ENCODE peak calls at places on chromosomes 3 and 15, in ten cellular contexts. P, L, E, B, C, T, U, Z, W and A are unnamed samples.

GRCh38 chr3:23919628-23920027 is 2.7 kb downstream of the RPL15 start:
- DNase-seq in U (no peak), W (no peak), Z (no peak), L (no peak), B (no peak), P (no peak), E (no peak), C (no peak), T (no peak), A (no peak)

GRCh38 chr3:131794766-131795381 is 239.9 kb downstream of the CPNE4 start:
- DNase-seq in P (peak; percentile 39), Z (no peak), U (no peak), L (peak; percentile 59), E (no peak), C (peak; percentile 16), W (peak; percentile 75), B (no peak), T (peak; percentile 59), A (peak; percentile 33)

GRCh38 chr3:168161696-168162095 is 66.0 kb upstream of the GOLIM4 start:
- DNase-seq in C (no peak), L (no peak), E (no peak), Z (no peak), B (no peak), U (no peak), W (peak; percentile 8), T (no peak), P (no peak), A (no peak)

GRCh38 chr3:51340989-51341636 is 44.0 kb upstream of the MANF start:
- DNase-seq in T (peak; percentile 4), U (no peak), Z (no peak), W (peak; percentile 41), P (peak; percentile 29), C (no peak), E (no peak), B (peak; percentile 19), L (no peak), A (no peak)

GRCh38 chr3:133472242-133472641 is 72.4 kb downstream of the BFSP2 start:
- DNase-seq in L (peak; percentile 58), E (no peak), B (no peak), Z (no peak), T (peak; percentile 23), P (no peak), C (no peak), U (no peak), W (no peak), A (no peak)

GRCh38 chr15:82942691-82943090 is 9.8 kb downstream of the HOMER2 start:
- DNase-seq in Z (peak; percentile 78), W (peak; percentile 95), C (peak; percentile 96), E (no peak), T (peak; percentile 43), P (peak; percentile 60), L (no peak), U (no peak), B (no peak), A (peak; percentile 50)

GRCh38 chr15:68428431-68428940 is 3.5 kb downstream of the ITGA11 start:
- DNase-seq in B (no peak), L (no peak), T (no peak), C (no peak), P (no peak), Z (no peak), U (no peak), E (no peak), W (no peak), A (no peak)

GRCh38 chr3:49738067-49738713 is 14.4 kb upstream of the GMPPB start:
- DNase-seq in T (no peak), P (no peak), L (no peak), B (no peak), Z (no peak), W (no peak), U (no peak), C (no peak), E (no peak), A (no peak)

GRCh38 chr3:62940763-62941632 is 65.8 kb upstream of the CADPS start:
- DNase-seq in L (no peak), Z (no peak), U (no peak), B (no peak), W (peak; percentile 82), T (no peak), E (no peak), C (no peak), P (no peak), A (no peak)

GRCh38 chr15:99320374-99321215 is 69.3 kb downstream of the LRRC28 start:
- DNase-seq in E (no peak), B (no peak), P (no peak), U (no peak), W (no peak), T (no peak), L (no peak), C (no peak), Z (no peak), A (no peak)

GRCh38 chr3:46619845-46620778 is 7.8 kb downstream of the FAM240A start:
- DNase-seq in E (no peak), U (no peak), W (peak; percentile 51), T (no peak), B (peak; percentile 70), Z (no peak), P (no peak), L (peak; percentile 32), C (no peak), A (no peak)

GRCh38 chr3:68121291-68121690 is 466.9 kb upstream of the SUCLG2 start:
- DNase-seq in E (no peak), C (no peak), B (no peak), T (no peak), P (no peak), Z (no peak), W (no peak), L (no peak), U (no peak), A (no peak)

GRCh38 chr3:71581451-71581980 is 2.0 kb downstream of the FOXP1 start:
- DNase-seq in P (no peak), U (peak; percentile 6), W (peak; percentile 65), E (peak; percentile 70), B (peak; percentile 92), L (peak; percentile 62), T (peak; percentile 23), C (peak; percentile 16), Z (peak; percentile 73), A (peak; percentile 38)

GRCh38 chr3:174438501-174439156 is 420.5 kb upstream of the NAALADL2 start:
- DNase-seq in U (no peak), E (no peak), L (no peak), T (no peak), C (no peak), Z (no peak), P (peak; percentile 76), W (peak; percentile 32), B (no peak), A (peak; percentile 72)

DNA sequence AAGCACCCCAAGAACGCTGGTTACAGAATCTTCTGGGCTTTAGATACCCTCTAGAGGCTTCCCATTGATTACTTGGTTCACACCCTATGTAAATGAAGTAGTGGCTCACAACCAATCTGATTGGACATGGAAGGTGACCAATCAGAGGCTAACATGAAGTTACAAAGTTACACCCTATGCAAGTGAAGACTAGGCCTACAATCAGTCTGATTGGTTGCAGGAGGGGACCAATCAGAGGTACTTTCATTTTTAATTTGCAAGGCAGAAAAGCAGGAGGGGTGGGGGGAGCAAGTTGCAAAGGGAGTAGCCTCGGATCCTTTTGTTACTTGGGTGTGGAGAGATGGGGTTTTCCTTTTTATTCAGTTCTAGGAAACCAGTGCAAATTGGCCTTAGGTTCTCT is 11.1 kb upstream of the RTP2 start:
- DNase-seq in E (no peak), Z (no peak), U (no peak), L (no peak), T (peak; percentile 41), C (no peak), P (no peak), W (peak; percentile 32), B (no peak), A (no peak)
- H3K4me1 ChIP-seq in E (no peaks in the 10 kb centered on the region), Z (no peaks in the 10 kb centered on the region), U (peaks cover 6% of the 10 kb centered on the region), L (no peaks in the 10 kb centered on the region), T (no peaks in the 10 kb centered on the region), C (no peaks in the 10 kb centered on the region), P (no peaks in the 10 kb centered on the region), W (no peaks in the 10 kb centered on the region), B (peaks cover 15% of the 10 kb centered on the region), A (peaks cover 5% of the 10 kb centered on the region)

DNA sequence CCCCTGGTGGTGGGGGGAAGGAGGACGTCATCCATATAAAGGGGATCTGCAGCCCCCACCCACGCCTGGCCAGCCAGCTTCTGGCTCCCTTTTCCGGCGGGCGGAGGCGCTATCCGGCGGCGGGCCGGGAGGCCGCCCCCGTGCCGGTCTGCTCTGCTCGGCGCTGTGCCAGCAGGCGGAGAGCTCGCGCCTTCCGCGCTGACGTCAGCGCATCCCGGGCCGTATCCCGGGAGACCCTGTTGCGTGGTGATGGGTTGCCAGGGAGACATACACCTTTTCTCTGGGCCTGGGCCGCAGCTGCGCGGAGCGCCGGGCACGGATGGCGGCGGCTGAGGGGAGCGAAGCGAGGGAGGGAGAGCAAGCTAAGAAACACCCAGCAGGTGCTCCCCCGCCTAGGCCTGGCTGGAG is 1.1 kb downstream of the FAM131A start:
- DNase-seq in E (peak; percentile 89), W (peak; percentile 54), U (no peak), Z (no peak), B (no peak), T (no peak), P (no peak), C (peak; percentile 56), L (peak; percentile 32), A (no peak)
- H3K4me3 ChIP-seq in E (no peak overlapping the region), W (no peak overlapping the region), U (no peak overlapping the region), Z (peak overlapping the region; percentile 14), B (peak overlapping the region; percentile 89), T (no peak overlapping the region), P (no peak overlapping the region), C (peak overlapping the region; percentile 4), L (no peak overlapping the region), A (no peak overlapping the region)

DNA sequence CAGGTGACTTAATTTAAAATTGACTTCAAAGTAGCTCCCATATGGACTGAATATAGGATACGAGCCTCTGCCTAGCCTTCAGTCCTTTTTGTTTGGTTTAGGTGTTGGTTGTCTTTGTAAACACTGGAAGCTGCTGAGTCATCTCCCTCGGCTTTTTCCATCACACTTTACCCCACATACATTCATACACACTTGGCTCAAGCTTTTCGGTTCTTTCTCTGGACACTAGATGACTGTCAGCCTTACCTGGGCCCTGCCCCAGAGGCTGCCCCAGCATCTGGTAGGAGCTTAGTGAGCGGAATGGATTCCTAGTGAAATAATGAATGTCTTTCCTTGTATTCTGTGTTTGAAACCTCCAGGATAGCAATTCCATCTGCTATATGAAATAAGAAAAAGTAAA is 201.4 kb upstream of the IL12A start:
- DNase-seq in C (no peak), Z (no peak), E (no peak), B (no peak), W (peak; percentile 84), U (no peak), T (peak; percentile 90), P (peak; percentile 82), L (no peak), A (peak; percentile 78)
- H3K4me1 ChIP-seq in C (no peaks in the 10 kb centered on the region), Z (peaks cover 21% of the 10 kb centered on the region), E (peaks cover 29% of the 10 kb centered on the region), B (peaks cover 97% of the 10 kb centered on the region), W (peaks cover 47% of the 10 kb centered on the region), U (no peaks in the 10 kb centered on the region), T (peaks cover 99% of the 10 kb centered on the region), P (peaks cover 46% of the 10 kb centered on the region), L (peaks cover 8% of the 10 kb centered on the region), A (peaks cover 99% of the 10 kb centered on the region)

DNA sequence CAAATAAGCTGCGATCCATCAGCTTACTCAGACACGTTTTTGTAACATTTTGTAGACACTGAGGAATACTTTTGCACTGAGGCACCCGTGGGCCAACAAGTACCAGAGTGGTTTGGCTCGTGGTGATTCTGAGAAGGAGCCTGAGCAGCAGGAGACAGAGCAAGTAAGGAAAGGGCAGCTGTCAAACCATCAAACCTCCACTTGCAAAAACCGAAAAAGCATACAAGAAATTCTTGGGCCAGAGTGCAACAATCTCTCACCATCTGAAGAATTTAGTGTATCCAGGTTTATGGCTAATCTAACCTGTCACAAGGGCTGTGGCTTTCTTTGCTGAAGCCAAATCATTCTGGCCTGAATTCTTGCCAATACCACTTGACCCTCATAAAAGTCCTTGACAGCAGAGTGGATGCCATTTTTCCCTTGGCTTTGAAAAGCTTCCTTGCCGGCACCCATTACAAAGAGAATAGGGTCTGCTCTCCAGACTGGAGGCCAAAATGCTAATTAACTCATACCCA is 56.7 kb downstream of the MYO1E start:
- DNase-seq in W (peak; percentile 92), Z (no peak), P (no peak), L (peak; percentile 51), E (no peak), T (no peak), B (no peak), U (no peak), C (peak; percentile 33), A (no peak)
- H3K4me3 ChIP-seq in W (peak overlapping the region; percentile 2), Z (no peak overlapping the region), P (no peak overlapping the region), L (no peak overlapping the region), E (no peak overlapping the region), T (no peak overlapping the region), B (no peak overlapping the region), U (no peak overlapping the region), C (no peak overlapping the region), A (no peak overlapping the region)